ENCODE peak calls at places on chromosomes 13 and 19, in five cellular contexts. One of them, this sample, is unnamed.

GRCh38 chr13:76656056-76656455 is 230.1 kb downstream of the KCTD12 start:
- DNase-seq in esophagus squamous epithelium: no peak
- DNase-seq in cardiac muscle cell: no peak
- DNase-seq in psoas muscle: no peak
- DNase-seq in left lung: no peak
- DNase-seq in this sample: no peak

GRCh38 chr13:33050161-33050560 is 33.9 kb downstream of the KL start:
- DNase-seq in left lung: no peak
- DNase-seq in cardiac muscle cell: no peak
- DNase-seq in esophagus squamous epithelium: no peak
- DNase-seq in psoas muscle: no peak
- DNase-seq in this sample: no peak

GRCh38 chr19:51137812-51138425 is 4.2 kb upstream of the SIGLEC7 start:
- DNase-seq in cardiac muscle cell: no peak
- DNase-seq in left lung: no peak
- DNase-seq in esophagus squamous epithelium: no peak
- DNase-seq in psoas muscle: no peak
- DNase-seq in this sample: no peak

GRCh38 chr19:29832801-29833200 is 21.0 kb downstream of the CCNE1 start:
- DNase-seq in psoas muscle: no peak
- DNase-seq in cardiac muscle cell: no peak
- DNase-seq in left lung: no peak
- DNase-seq in esophagus squamous epithelium: no peak
- DNase-seq in this sample: no peak

GRCh38 chr19:58400638-58400915 is 5.1 kb downstream of the RNF225 start:
- DNase-seq in left lung: no peak
- DNase-seq in psoas muscle: no peak
- DNase-seq in cardiac muscle cell: no peak
- DNase-seq in esophagus squamous epithelium: no peak
- DNase-seq in this sample: no peak

GRCh38 chr13:101489635-101490034 is 37.2 kb downstream of the ITGBL1 start:
- DNase-seq in left lung: no peak
- DNase-seq in esophagus squamous epithelium: no peak
- DNase-seq in psoas muscle: no peak
- DNase-seq in cardiac muscle cell: no peak
- DNase-seq in this sample: peak

GRCh38 chr19:4852484-4852883 is 15.0 kb downstream of the PLIN3 start:
- DNase-seq in psoas muscle: no peak
- DNase-seq in esophagus squamous epithelium: no peak
- DNase-seq in cardiac muscle cell: no peak
- DNase-seq in left lung: no peak
- DNase-seq in this sample: no peak

GRCh38 chr13:30743319-30744055 is 8.1 kb downstream of the ALOX5AP start:
- DNase-seq in cardiac muscle cell: no peak
- DNase-seq in psoas muscle: no peak
- DNase-seq in esophagus squamous epithelium: no peak
- DNase-seq in left lung: no peak
- DNase-seq in this sample: peak

GRCh38 chr13:48448963-48449614 is 36.2 kb upstream of the LPAR6 start:
- DNase-seq in cardiac muscle cell: no peak
- DNase-seq in esophagus squamous epithelium: no peak
- DNase-seq in left lung: no peak
- DNase-seq in psoas muscle: no peak
- DNase-seq in this sample: no peak

GRCh38 chr13:63696055-63696454 is 2280.4 kb upstream of the PCDH20 start:
- DNase-seq in cardiac muscle cell: no peak
- DNase-seq in left lung: no peak
- DNase-seq in esophagus squamous epithelium: no peak
- DNase-seq in psoas muscle: no peak
- DNase-seq in this sample: no peak

GRCh38 chr13:23007430-23007829 is 173.3 kb upstream of the SGCG start:
- DNase-seq in left lung: no peak
- DNase-seq in cardiac muscle cell: no peak
- DNase-seq in esophagus squamous epithelium: no peak
- DNase-seq in psoas muscle: no peak
- DNase-seq in this sample: no peak

GRCh38 chr19:45547965-45548609 is 36.5 kb downstream of the OPA3 start:
- DNase-seq in left lung: no peak
- DNase-seq in psoas muscle: no peak
- DNase-seq in esophagus squamous epithelium: no peak
- DNase-seq in cardiac muscle cell: no peak
- DNase-seq in this sample: peak

GRCh38 chr13:97849305-97849704 is 104.2 kb upstream of the IPO5 start:
- DNase-seq in left lung: no peak
- DNase-seq in psoas muscle: no peak
- DNase-seq in esophagus squamous epithelium: no peak
- DNase-seq in cardiac muscle cell: peak
- DNase-seq in this sample: no peak

DNA sequence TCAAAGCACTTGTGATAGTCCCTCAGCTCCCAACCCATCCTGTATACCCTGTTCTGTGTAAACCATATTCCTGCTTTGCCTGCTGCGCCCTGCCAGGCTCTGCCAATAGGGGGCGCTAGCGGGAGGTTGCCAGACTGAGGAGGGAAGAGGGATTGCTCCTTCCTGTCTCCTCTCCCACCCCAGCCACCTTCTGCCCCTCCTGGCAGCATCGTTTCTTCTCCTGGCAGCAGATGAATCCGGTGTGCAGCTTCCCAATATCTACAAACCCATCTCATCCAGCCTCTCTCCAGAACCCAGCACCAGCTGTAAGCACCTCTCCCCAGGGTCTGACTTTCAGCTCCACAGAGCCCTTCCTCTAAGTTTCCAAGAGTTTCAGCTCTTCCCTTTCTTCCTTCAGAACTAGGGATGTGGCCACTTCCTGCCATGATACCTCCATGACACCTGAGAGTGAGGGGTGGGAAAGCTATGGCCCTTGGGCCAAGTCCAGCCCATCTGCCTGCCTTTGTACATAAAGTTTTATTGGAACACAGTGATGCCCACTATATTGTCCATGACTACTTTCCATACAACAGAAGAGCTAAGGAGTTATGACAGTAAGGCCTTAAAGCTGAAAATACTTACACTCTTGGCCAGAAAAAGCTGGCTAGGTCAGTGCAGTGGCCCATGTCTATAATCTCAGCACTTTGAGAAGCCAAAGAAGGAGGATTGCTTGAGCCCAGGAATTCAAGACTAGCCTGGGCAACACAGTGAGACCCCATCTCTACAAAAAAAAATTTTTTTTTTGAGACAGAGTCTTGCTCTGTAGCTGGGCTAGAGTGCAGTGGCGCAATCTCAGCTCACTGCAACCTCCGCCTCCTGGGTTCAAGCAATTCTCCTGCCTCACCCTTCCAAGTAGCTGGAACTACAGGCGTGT is 34.5 kb upstream of the ATP1A3 start:
- DNase-seq in cardiac muscle cell: no peak
- DNase-seq in left lung: no peak
- DNase-seq in esophagus squamous epithelium: no peak
- DNase-seq in psoas muscle: no peak
- DNase-seq in this sample: no peak
- H3K27ac ChIP-seq in cardiac muscle cell: no peak
- H3K27ac ChIP-seq in left lung: no peak
- H3K27ac ChIP-seq in esophagus squamous epithelium: no peak
- H3K27ac ChIP-seq in psoas muscle: no peak
- H3K27ac ChIP-seq in this sample: no peak

GRCh38 chr19:38061294-38061693 is 154.3 kb downstream of the SIPA1L3 start:
- DNase-seq in cardiac muscle cell: no peak
- DNase-seq in left lung: peak
- DNase-seq in esophagus squamous epithelium: no peak
- DNase-seq in psoas muscle: no peak
- DNase-seq in this sample: no peak
- H3K27ac ChIP-seq in cardiac muscle cell: no peak
- H3K27ac ChIP-seq in left lung: no peak
- H3K27ac ChIP-seq in esophagus squamous epithelium: no peak
- H3K27ac ChIP-seq in psoas muscle: no peak
- H3K27ac ChIP-seq in this sample: peak

DNA sequence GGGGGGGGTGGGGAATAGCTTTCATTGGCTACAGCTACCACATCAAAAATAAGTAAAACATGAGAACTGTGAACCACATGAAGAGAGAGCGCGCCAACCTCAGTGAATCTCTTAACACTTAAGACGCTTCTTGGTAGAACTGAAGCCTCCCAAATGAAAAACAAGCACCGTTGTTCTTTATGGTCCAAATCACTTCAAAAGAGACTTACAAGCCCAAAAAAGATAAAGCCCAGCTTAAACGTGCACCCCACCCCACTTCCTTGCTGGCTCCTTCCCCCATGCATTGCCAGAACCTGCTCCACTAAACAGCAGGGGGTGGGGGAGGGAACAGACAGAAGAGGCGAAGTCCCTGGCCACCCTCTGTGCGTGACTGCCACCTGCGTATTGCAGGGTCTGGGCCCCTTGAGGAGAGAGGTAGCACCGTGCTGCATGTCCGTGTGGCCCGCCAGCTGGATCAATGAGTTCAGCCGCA is 479.1 kb downstream of the FOXO1 start:
- DNase-seq in left lung: peak
- DNase-seq in esophagus squamous epithelium: no peak
- DNase-seq in cardiac muscle cell: no peak
- DNase-seq in psoas muscle: no peak
- DNase-seq in this sample: no peak
- H3K27ac ChIP-seq in left lung: no peak
- H3K27ac ChIP-seq in esophagus squamous epithelium: no peak
- H3K27ac ChIP-seq in cardiac muscle cell: no peak
- H3K27ac ChIP-seq in psoas muscle: no peak
- H3K27ac ChIP-seq in this sample: no peak

GRCh38 chr19:8366121-8366581 is 2.2 kb downstream of the ANGPTL4 start:
- DNase-seq in left lung: no peak
- DNase-seq in esophagus squamous epithelium: no peak
- DNase-seq in cardiac muscle cell: no peak
- DNase-seq in psoas muscle: no peak
- DNase-seq in this sample: no peak

GRCh38 chr19:8363803-8364771 is at the start of gene ANGPTL4:
- DNase-seq in left lung: peak
- DNase-seq in esophagus squamous epithelium: no peak
- DNase-seq in cardiac muscle cell: peak
- DNase-seq in psoas muscle: peak
- DNase-seq in this sample: peak

GRCh38 chr19:8360196-8360595 is 3.8 kb upstream of the ANGPTL4 start:
- DNase-seq in psoas muscle: no peak
- DNase-seq in cardiac muscle cell: no peak
- DNase-seq in esophagus squamous epithelium: no peak
- DNase-seq in left lung: peak
- DNase-seq in this sample: no peak

GRCh38 chr19:8358948-8359347 is 5.0 kb upstream of the ANGPTL4 start:
- DNase-seq in cardiac muscle cell: no peak
- DNase-seq in esophagus squamous epithelium: no peak
- DNase-seq in left lung: peak
- DNase-seq in psoas muscle: no peak
- DNase-seq in this sample: no peak

GRCh38 chr19:8361921-8362793 is 1.8 kb upstream of the ANGPTL4 start:
- DNase-seq in cardiac muscle cell: peak
- DNase-seq in esophagus squamous epithelium: no peak
- DNase-seq in left lung: peak
- DNase-seq in psoas muscle: peak
- DNase-seq in this sample: peak
- H3K27ac ChIP-seq in cardiac muscle cell: peak
- H3K27ac ChIP-seq in esophagus squamous epithelium: peak
- H3K27ac ChIP-seq in left lung: peak
- H3K27ac ChIP-seq in psoas muscle: peak
- H3K27ac ChIP-seq in this sample: peak

DNA sequence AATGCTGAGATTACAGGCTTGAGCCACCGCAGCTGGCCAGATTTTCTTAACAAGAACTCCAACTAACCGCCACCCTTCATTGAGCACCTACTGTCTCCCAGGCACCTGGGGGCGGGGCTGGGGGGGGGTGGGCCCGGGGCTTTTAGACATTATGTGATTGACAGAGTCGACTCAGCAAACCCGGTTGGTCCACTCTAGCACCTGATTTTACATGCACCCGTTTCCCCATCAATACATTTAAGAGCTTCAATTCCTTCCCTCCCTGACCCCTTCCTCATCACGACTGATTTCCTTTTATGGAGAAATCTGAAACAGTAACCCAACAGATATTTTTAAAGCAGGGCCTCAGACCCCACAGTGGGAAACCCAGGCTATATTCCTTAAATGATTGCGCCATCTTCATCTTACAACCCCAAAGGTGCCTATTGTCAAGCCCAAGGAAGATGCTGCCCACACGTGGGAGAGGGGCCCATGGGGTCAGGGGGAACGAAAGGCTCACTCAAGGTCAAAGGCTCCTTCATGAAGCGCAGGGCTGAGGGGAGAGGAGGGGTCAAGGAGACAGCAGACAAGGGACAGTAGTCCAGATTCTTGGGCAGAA is 1.8 kb downstream of the INSR start:
- DNase-seq in psoas muscle: no peak
- DNase-seq in esophagus squamous epithelium: no peak
- DNase-seq in left lung: no peak
- DNase-seq in cardiac muscle cell: no peak
- DNase-seq in this sample: no peak
- H3K27ac ChIP-seq in psoas muscle: peak
- H3K27ac ChIP-seq in esophagus squamous epithelium: peak
- H3K27ac ChIP-seq in left lung: no peak
- H3K27ac ChIP-seq in cardiac muscle cell: no peak
- H3K27ac ChIP-seq in this sample: no peak

DNA sequence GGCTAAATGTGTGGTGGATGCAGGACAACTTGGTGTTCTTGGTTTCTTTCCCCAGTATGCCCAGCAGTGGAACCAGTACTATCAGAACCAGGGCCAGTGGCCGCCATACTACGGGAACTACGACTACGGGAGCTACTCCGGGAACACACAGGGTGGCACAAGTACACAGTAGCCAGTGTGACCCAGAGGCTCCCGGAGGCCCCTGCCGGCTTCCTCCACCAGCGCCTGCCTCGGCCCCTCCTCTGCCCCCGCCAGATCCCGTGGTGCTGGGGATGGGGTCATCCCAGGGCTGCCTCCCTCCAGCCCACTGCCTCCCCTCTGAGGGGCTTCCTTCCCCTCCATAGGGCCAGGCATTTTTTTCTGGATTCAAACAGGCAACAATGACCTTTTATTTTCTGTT is 3.6 kb upstream of the CCDC97 start:
- DNase-seq in psoas muscle: no peak
- DNase-seq in esophagus squamous epithelium: no peak
- DNase-seq in cardiac muscle cell: no peak
- DNase-seq in left lung: no peak
- DNase-seq in this sample: no peak
- H3K27ac ChIP-seq in psoas muscle: peak
- H3K27ac ChIP-seq in esophagus squamous epithelium: peak
- H3K27ac ChIP-seq in cardiac muscle cell: peak
- H3K27ac ChIP-seq in left lung: peak
- H3K27ac ChIP-seq in this sample: no peak